ENCODE peak calls at places on chromosomes 3 and 15, in nine cellular contexts. B, H, S, O, N, D, M, U and E are unnamed samples.

GRCh38 chr15:64004582-64004981 is 41.7 kb downstream of the DAPK2 start:
- DNase-seq in B (no peak), H (no peak), S (no peak), O (no peak), N (peak), D (peak), M (no peak), U (no peak), E (no peak)

GRCh38 chr3:51802091-51802720 is 23.2 kb upstream of the IQCF6 start:
- DNase-seq in B (no peak), H (no peak), S (no peak), O (no peak), N (no peak), D (no peak), M (no peak), U (no peak), E (no peak)

GRCh38 chr3:76293856-76294255 is 508.5 kb upstream of the ZNF717 start:
- DNase-seq in B (no peak), H (no peak), S (no peak), O (no peak), N (no peak), D (no peak), M (no peak), U (no peak), E (no peak)

GRCh38 chr3:30260747-30261146 is 345.7 kb upstream of the TGFBR2 start:
- DNase-seq in B (no peak), H (peak), S (no peak), O (no peak), N (no peak), D (no peak), M (no peak), U (no peak), E (no peak)

GRCh38 chr3:42402394-42403100 is 7.9 kb downstream of the LYZL4 start:
- DNase-seq in B (no peak), H (no peak), S (no peak), O (no peak), N (no peak), D (no peak), M (no peak), U (no peak), E (no peak)

GRCh38 chr15:91422704-91423254 is 322.7 kb downstream of the SV2B start:
- DNase-seq in B (no peak), H (no peak), S (peak), O (no peak), N (no peak), D (no peak), M (no peak), U (no peak), E (no peak)

GRCh38 chr3:105458518-105459215 is 92.0 kb downstream of the ALCAM start:
- DNase-seq in B (no peak), H (peak), S (no peak), O (no peak), N (peak), D (no peak), M (no peak), U (no peak), E (no peak)

GRCh38 chr3:50189274-50189673 is 2.1 kb upstream of the GNAT1 start:
- DNase-seq in B (peak), H (peak), S (peak), O (no peak), N (peak), D (peak), M (peak), U (peak), E (peak)

GRCh38 chr3:186025161-186025560 is 83.7 kb downstream of the ETV5 start:
- DNase-seq in B (peak), H (no peak), S (no peak), O (no peak), N (no peak), D (no peak), M (peak), U (no peak), E (no peak)

GRCh38 chr3:99172736-99173657 is 271.5 kb upstream of the DCBLD2 start:
- DNase-seq in B (peak), H (peak), S (no peak), O (peak), N (peak), D (peak), M (peak), U (no peak), E (peak)

GRCh38 chr15:57273366-57273765 is 102.9 kb upstream of the CGNL1 start:
- DNase-seq in B (no peak), H (no peak), S (no peak), O (peak), N (peak), D (no peak), M (no peak), U (no peak), E (no peak)

GRCh38 chr3:155286745-155287144 is 6.7 kb downstream of the STRIT1 start:
- DNase-seq in B (no peak), H (peak), S (no peak), O (no peak), N (peak), D (no peak), M (no peak), U (no peak), E (no peak)

GRCh38 chr3:60216462-60216861 is 1034.8 kb downstream of the FHIT start:
- DNase-seq in B (no peak), H (no peak), S (no peak), O (no peak), N (no peak), D (no peak), M (no peak), U (no peak), E (no peak)

GRCh38 chr15:58805095-58805494 is 34.0 kb downstream of the MINDY2 start:
- DNase-seq in B (no peak), H (no peak), S (no peak), O (no peak), N (no peak), D (no peak), M (no peak), U (no peak), E (no peak)

GRCh38 chr3:126264952-126265351 is 84.6 kb upstream of the ALDH1L1 start:
- DNase-seq in B (no peak), H (no peak), S (no peak), O (no peak), N (no peak), D (no peak), M (no peak), U (no peak), E (no peak)

GRCh38 chr3:43953814-43954241 is 263.1 kb downstream of the ABHD5 start:
- DNase-seq in B (no peak), H (no peak), S (no peak), O (no peak), N (no peak), D (peak), M (no peak), U (no peak), E (no peak)

GRCh38 chr3:32354362-32354778 is 37.3 kb upstream of the CMTM7 start:
- DNase-seq in B (no peak), H (no peak), S (no peak), O (no peak), N (no peak), D (no peak), M (peak), U (no peak), E (no peak)

GRCh38 chr3:6994081-6994668 is 133.3 kb downstream of the GRM7 start:
- DNase-seq in B (no peak), H (no peak), S (no peak), O (no peak), N (peak), D (no peak), M (peak), U (no peak), E (peak)

GRCh38 chr3:129644836-129645235 is 38.4 kb upstream of the PLXND1 start:
- DNase-seq in B (no peak), H (no peak), S (no peak), O (no peak), N (peak), D (no peak), M (no peak), U (no peak), E (no peak)

GRCh38 chr15:96273317-96274086 is 57.0 kb upstream of the NR2F2 start:
- DNase-seq in B (peak), H (peak), S (no peak), O (no peak), N (peak), D (peak), M (peak), U (no peak), E (peak)